ENCODE peak calls at places on chromosomes 4 and X, in ten cellular contexts. L is heart left ventricle; C is GM23338; N is astrocyte of the spinal cord; Y is BJ; M is fibroblast of pulmonary artery; R is A549; H is CD8-positive, alpha-beta T cell; J is PC-3; O is AG04450. E is an unnamed sample.

GRCh38 chr4:137641554-137641953 is 109.3 kb upstream of the PCDH18 start:
- DNase-seq in L (peak), C (no peak), N (peak), Y (no peak), M (peak), R (no peak), H (no peak), J (no peak), O (no peak), E (no peak)

GRCh38 chr4:7383251-7383650 is 51.5 kb downstream of the PSAPL1 start:
- DNase-seq in L (no peak), C (no peak), N (no peak), Y (no peak), M (no peak), R (no peak), H (no peak), J (no peak), O (no peak), E (no peak)

GRCh38 chrX:46034868-46035267 is 510.4 kb downstream of the ZNF674 start:
- DNase-seq in L (no peak), C (no peak), N (no peak), Y (no peak), M (no peak), R (no peak), H (no peak), J (no peak), O (no peak), E (no peak)

GRCh38 chr4:38989487-38989886 is 42.7 kb downstream of the TMEM156 start:
- DNase-seq in L (no peak), C (no peak), N (no peak), Y (no peak), M (no peak), R (no peak), H (no peak), J (peak), O (no peak), E (no peak)

GRCh38 chr4:95304898-95305297 is 243.9 kb downstream of the UNC5C start:
- DNase-seq in L (peak), C (peak), N (peak), Y (no peak), M (peak), R (no peak), H (no peak), J (peak), O (no peak), E (no peak)

GRCh38 chr4:152255437-152255836 is 280.5 kb downstream of the FBXW7 start:
- DNase-seq in L (no peak), C (no peak), N (peak), Y (no peak), M (peak), R (no peak), H (peak), J (peak), O (no peak), E (no peak)

GRCh38 chrX:50726296-50726695 is 87.7 kb downstream of the SHROOM4 start:
- DNase-seq in L (no peak), C (peak), N (no peak), Y (no peak), M (no peak), R (no peak), H (no peak), J (no peak), O (no peak), E (no peak)

GRCh38 chr4:138696058-138696457 is 319.5 kb upstream of the NOCT start:
- DNase-seq in L (no peak), C (no peak), N (no peak), Y (no peak), M (no peak), R (no peak), H (no peak), J (no peak), O (no peak), E (no peak)

GRCh38 chr4:88938138-88938537 is 118.8 kb downstream of the FAM13A start:
- DNase-seq in L (no peak), C (peak), N (peak), Y (peak), M (peak), R (no peak), H (no peak), J (peak), O (peak), E (peak)

GRCh38 chr4:4521069-4521468 is 20.8 kb downstream of the STX18 start:
- DNase-seq in L (no peak), C (peak), N (peak), Y (no peak), M (no peak), R (no peak), H (no peak), J (no peak), O (no peak), E (no peak)
- H3K4me3 ChIP-seq in L (no peak), C (no peak), N (no peak), Y (no peak), M (no peak), R (no peak), H (no peak), J (no peak), O (no peak), E (no peak)

GRCh38 chrX:17805120-17805519 is 56.0 kb downstream of the RAI2 start:
- DNase-seq in L (no peak), C (peak), N (no peak), Y (no peak), M (no peak), R (no peak), H (no peak), J (peak), O (no peak), E (no peak)
- TF ChIP-seq CTCF in L (no peak), C (peak), N (no peak), Y (no peak), M (no peak), R (no peak), H (no peak), J (peak), O (no peak), E (no peak)

GRCh38 chr4:147733614-147734344 is 1.9 kb downstream of the ARHGAP10 start:
- DNase-seq in L (peak), C (no peak), N (peak), Y (no peak), M (peak), R (no peak), H (no peak), J (peak), O (no peak), E (no peak)
- H3K4me3 ChIP-seq in L (peak), C (peak), N (peak), Y (peak), M (peak), R (peak), H (no peak), J (peak), O (peak), E (peak)

GRCh38 chr4:108172231-108172779 is 3.6 kb upstream of the LEF1 start:
- DNase-seq in L (peak), C (peak), N (no peak), Y (no peak), M (no peak), R (no peak), H (peak), J (no peak), O (no peak), E (no peak)
- TF ChIP-seq CTCF in L (no peak), C (no peak), N (no peak), Y (no peak), M (no peak), R (no peak), H (no peak), J (no peak), O (no peak), E (no peak)

GRCh38 chr4:1570291-1571164 is 113.6 kb downstream of the FAM53A start:
- DNase-seq in L (peak), C (peak), N (no peak), Y (no peak), M (no peak), R (no peak), H (no peak), J (no peak), O (no peak), E (no peak)

GRCh38 chr4:1568855-1569460 is 115.2 kb downstream of the FAM53A start:
- DNase-seq in L (peak), C (peak), N (no peak), Y (no peak), M (no peak), R (no peak), H (no peak), J (no peak), O (no peak), E (no peak)

GRCh38 chr4:1567808-1568581 is 116.1 kb downstream of the FAM53A start:
- DNase-seq in L (peak), C (peak), N (no peak), Y (no peak), M (no peak), R (no peak), H (no peak), J (no peak), O (no peak), E (no peak)

GRCh38 chr4:1571165-1571908 is 112.8 kb downstream of the FAM53A start:
- DNase-seq in L (peak), C (no peak), N (no peak), Y (no peak), M (no peak), R (no peak), H (no peak), J (no peak), O (no peak), E (no peak)

GRCh38 chr4:1569461-1570151 is 114.5 kb downstream of the FAM53A start:
- DNase-seq in L (peak), C (no peak), N (no peak), Y (no peak), M (no peak), R (no peak), H (no peak), J (no peak), O (no peak), E (no peak)
- H3K4me3 ChIP-seq in L (peak), C (no peak), N (no peak), Y (no peak), M (no peak), R (no peak), H (no peak), J (no peak), O (no peak), E (no peak)

GRCh38 chr4:2378898-2379297 is 39.5 kb downstream of the ZFYVE28 start:
- DNase-seq in L (no peak), C (no peak), N (no peak), Y (no peak), M (no peak), R (no peak), H (no peak), J (no peak), O (no peak), E (no peak)
- TF ChIP-seq CTCF in L (no peak), C (no peak), N (no peak), Y (no peak), M (no peak), R (no peak), H (no peak), J (no peak), O (no peak), E (no peak)

GRCh38 chr4:64503945-64504675 is 94.9 kb upstream of the TECRL start:
- DNase-seq in L (no peak), C (no peak), N (no peak), Y (no peak), M (no peak), R (no peak), H (no peak), J (no peak), O (no peak), E (no peak)
- H3K4me3 ChIP-seq in L (no peak), C (no peak), N (no peak), Y (no peak), M (no peak), R (no peak), H (no peak), J (no peak), O (no peak), E (no peak)

DNA sequence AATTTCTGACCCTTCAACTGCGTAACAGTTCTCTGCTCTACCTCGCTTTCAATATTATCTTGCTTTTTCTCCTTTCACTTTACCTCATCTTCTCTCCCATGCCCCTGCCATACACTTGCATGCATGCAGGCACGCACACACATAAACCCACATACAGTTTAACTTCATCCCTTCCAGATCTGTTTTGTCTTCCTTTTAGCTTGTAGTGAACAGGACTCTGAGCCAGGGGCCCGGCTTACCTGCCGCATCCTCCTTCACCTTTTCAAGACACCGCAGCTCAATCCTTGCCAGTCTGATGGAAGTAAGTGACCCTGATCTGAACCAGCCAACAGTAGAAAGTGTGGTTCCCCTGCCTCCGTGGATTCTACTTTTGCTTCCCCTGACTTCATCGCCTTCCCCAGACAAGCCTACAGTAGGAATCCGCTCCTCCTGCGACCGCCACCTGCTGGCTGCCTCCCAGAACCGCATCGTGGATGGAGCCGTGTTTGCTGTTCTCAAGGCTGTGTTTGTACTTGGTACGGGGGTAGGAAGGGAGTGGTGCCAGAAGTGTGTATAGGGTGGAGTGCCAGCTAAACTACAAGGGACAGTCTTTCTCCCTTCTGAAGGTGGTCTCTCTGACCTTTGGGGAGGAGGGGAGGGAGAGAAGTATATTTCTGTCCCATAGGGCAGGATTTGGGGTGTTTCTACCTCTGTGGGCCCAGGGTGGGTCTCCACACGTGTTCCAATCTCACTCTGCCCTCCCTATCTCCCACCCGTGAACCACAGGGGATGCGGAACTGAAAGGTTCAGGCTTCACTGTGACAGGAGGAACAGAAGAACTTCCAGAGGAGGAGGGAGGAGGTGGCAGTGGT is 10.7 kb downstream of the MED12 start:
- DNase-seq in L (peak), C (peak), N (peak), Y (no peak), M (peak), R (peak), H (peak), J (peak), O (no peak), E (no peak)
- TF ChIP-seq CTCF in L (peak), C (peak), N (peak), Y (peak), M (peak), R (peak), H (peak), J (peak), O (peak), E (peak)

GRCh38 chrX:108435261-108435660 is 3.0 kb downstream of the COL4A6 start:
- DNase-seq in L (no peak), C (no peak), N (no peak), Y (no peak), M (no peak), R (no peak), H (no peak), J (no peak), O (no peak), E (no peak)

GRCh38 chrX:108437789-108438623 is at the start of gene COL4A6:
- DNase-seq in L (peak), C (peak), N (no peak), Y (no peak), M (no peak), R (peak), H (no peak), J (no peak), O (no peak), E (no peak)

GRCh38 chrX:108439961-108440696 is 491 bp downstream of the COL4A5 start:
- DNase-seq in L (no peak), C (peak), N (no peak), Y (no peak), M (no peak), R (peak), H (no peak), J (no peak), O (no peak), E (no peak)

GRCh38 chrX:108439434-108439883 is at the start of gene COL4A5:
- DNase-seq in L (peak), C (peak), N (peak), Y (no peak), M (peak), R (peak), H (no peak), J (peak), O (peak), E (peak)

DNA sequence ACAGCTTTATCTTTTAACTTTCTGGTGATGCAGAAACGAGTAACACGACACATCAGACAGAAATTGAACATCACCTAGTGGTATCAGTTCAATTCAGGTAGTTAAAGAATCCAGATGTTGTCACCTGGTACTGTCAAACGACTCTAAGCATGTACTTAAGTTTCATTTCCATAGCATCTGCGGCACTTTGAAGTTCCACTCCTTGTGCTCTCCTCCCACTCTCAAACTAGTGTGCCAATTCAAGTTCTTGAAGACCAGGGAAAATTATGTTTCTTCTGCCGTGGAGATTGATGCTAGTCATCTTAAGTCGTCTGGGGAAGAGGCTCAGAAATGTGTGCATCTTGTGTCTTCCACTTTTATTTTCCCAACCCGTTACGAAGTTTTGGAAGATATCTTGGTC is 868 bp downstream of the COL4A6 start:
- DNase-seq in L (no peak), C (no peak), N (no peak), Y (no peak), M (no peak), R (no peak), H (no peak), J (no peak), O (no peak), E (no peak)
- H3K4me3 ChIP-seq in L (no peak), C (peak), N (peak), Y (no peak), M (peak), R (peak), H (no peak), J (no peak), O (peak), E (no peak)

DNA sequence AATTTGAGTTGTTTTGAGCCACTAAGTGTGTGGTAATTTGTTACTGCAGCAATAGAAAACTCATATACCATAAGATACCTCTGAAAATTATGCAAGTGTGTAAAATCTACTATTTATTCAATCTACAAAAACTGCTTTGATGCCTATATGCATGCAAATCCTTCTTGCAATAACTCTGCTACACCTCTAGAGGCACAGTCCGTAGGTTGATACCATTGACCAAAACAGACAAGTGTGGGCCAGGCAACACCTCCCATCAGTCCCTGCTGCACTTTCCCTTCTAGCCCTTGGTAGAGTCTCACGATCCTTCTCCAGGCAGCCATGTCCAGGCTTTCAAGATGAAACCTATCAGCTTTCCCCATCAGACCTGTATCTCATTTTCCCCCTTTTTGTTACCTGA is 48.8 kb upstream of the FAM9A start:
- DNase-seq in L (no peak), C (peak), N (no peak), Y (no peak), M (no peak), R (no peak), H (no peak), J (no peak), O (no peak), E (no peak)
- TF ChIP-seq CTCF in L (no peak), C (no peak), N (peak), Y (no peak), M (peak), R (no peak), H (no peak), J (peak), O (no peak), E (peak)